ENCODE peak calls at places on chromosomes 13 and 19, in five cellular contexts. One of them, this sample, is unnamed.

GRCh38 chr19:46990998-46991676 is 28.5 kb upstream of the NPAS1 start:
- DNase-seq in BJ: no peak
- DNase-seq in central memory CD4-positive, alpha-beta T cell: peak
- DNase-seq in MV-4-11: no peak
- DNase-seq in stimulated activated CD8-positive, alpha-beta memory T cell treated with anti-CD3 and anti-CD28 coated beads, Interleukin-7, amount 100 ng/mL, for 1 hour: no peak
- DNase-seq in this sample: peak

GRCh38 chr19:58355215-58355796 is 2.0 kb upstream of the A1BG start:
- DNase-seq in BJ: no peak
- DNase-seq in central memory CD4-positive, alpha-beta T cell: no peak
- DNase-seq in MV-4-11: no peak
- DNase-seq in stimulated activated CD8-positive, alpha-beta memory T cell treated with anti-CD3 and anti-CD28 coated beads, Interleukin-7, amount 100 ng/mL, for 1 hour: no peak
- DNase-seq in this sample: no peak

GRCh38 chr19:13613447-13613846 is 107.2 kb upstream of the CACNA1A start:
- DNase-seq in BJ: no peak
- DNase-seq in central memory CD4-positive, alpha-beta T cell: no peak
- DNase-seq in MV-4-11: no peak
- DNase-seq in stimulated activated CD8-positive, alpha-beta memory T cell treated with anti-CD3 and anti-CD28 coated beads, Interleukin-7, amount 100 ng/mL, for 1 hour: no peak
- DNase-seq in this sample: no peak

GRCh38 chr13:75870397-75870801 is 234.3 kb downstream of the LMO7 start:
- DNase-seq in BJ: no peak
- DNase-seq in central memory CD4-positive, alpha-beta T cell: peak
- DNase-seq in MV-4-11: no peak
- DNase-seq in stimulated activated CD8-positive, alpha-beta memory T cell treated with anti-CD3 and anti-CD28 coated beads, Interleukin-7, amount 100 ng/mL, for 1 hour: no peak
- DNase-seq in this sample: peak

GRCh38 chr13:64591981-64592380 is 2638.2 kb downstream of the PCDH9 start:
- DNase-seq in BJ: peak
- DNase-seq in central memory CD4-positive, alpha-beta T cell: no peak
- DNase-seq in MV-4-11: peak
- DNase-seq in stimulated activated CD8-positive, alpha-beta memory T cell treated with anti-CD3 and anti-CD28 coated beads, Interleukin-7, amount 100 ng/mL, for 1 hour: no peak
- DNase-seq in this sample: no peak

GRCh38 chr19:29376855-29377354 is 148.9 kb upstream of the VSTM2B start:
- DNase-seq in BJ: no peak
- DNase-seq in central memory CD4-positive, alpha-beta T cell: no peak
- DNase-seq in MV-4-11: no peak
- DNase-seq in stimulated activated CD8-positive, alpha-beta memory T cell treated with anti-CD3 and anti-CD28 coated beads, Interleukin-7, amount 100 ng/mL, for 1 hour: no peak
- DNase-seq in this sample: no peak

GRCh38 chr13:94267581-94267980 is 211.9 kb downstream of the DCT start:
- DNase-seq in BJ: no peak
- DNase-seq in central memory CD4-positive, alpha-beta T cell: no peak
- DNase-seq in MV-4-11: no peak
- DNase-seq in stimulated activated CD8-positive, alpha-beta memory T cell treated with anti-CD3 and anti-CD28 coated beads, Interleukin-7, amount 100 ng/mL, for 1 hour: no peak
- DNase-seq in this sample: no peak

GRCh38 chr19:55618426-55618825 is 5.9 kb downstream of the ZNF784 start:
- DNase-seq in BJ: no peak
- DNase-seq in central memory CD4-positive, alpha-beta T cell: no peak
- DNase-seq in MV-4-11: no peak
- DNase-seq in stimulated activated CD8-positive, alpha-beta memory T cell treated with anti-CD3 and anti-CD28 coated beads, Interleukin-7, amount 100 ng/mL, for 1 hour: no peak
- DNase-seq in this sample: no peak

GRCh38 chr13:101811440-101811839 is 359.0 kb downstream of the ITGBL1 start:
- DNase-seq in BJ: no peak
- DNase-seq in central memory CD4-positive, alpha-beta T cell: no peak
- DNase-seq in MV-4-11: no peak
- DNase-seq in stimulated activated CD8-positive, alpha-beta memory T cell treated with anti-CD3 and anti-CD28 coated beads, Interleukin-7, amount 100 ng/mL, for 1 hour: no peak
- DNase-seq in this sample: no peak